ENCODE peak calls at places on chromosomes 11 and 22, in six cellular contexts. T, C, F, V, G and A are unnamed samples.

GRCh38 chr11:10409207-10409661 is 45.8 kb upstream of the AMPD3 start:
- DNase-seq in G (no peak), C (no peak), T (no peak), V (peak; percentile 43), F (no peak), A (no peak)

GRCh38 chr11:46930089-46930488 is 6.5 kb upstream of the CSTPP1 start:
- DNase-seq in T (no peak), F (no peak), V (peak; percentile 91), G (no peak), C (no peak), A (no peak)

GRCh38 chr11:75165721-75166120 is 14.8 kb downstream of the SLCO2B1 start:
- DNase-seq in G (no peak), V (no peak), C (no peak), T (no peak), F (no peak), A (no peak)

GRCh38 chr22:31100762-31101525 is 6.4 kb downstream of the SELENOM start:
- DNase-seq in T (no peak), V (no peak), F (no peak), G (no peak), C (no peak), A (no peak)

GRCh38 chr11:81987829-81988472 is 745.7 kb downstream of the FAM181B start:
- DNase-seq in G (peak; percentile 3), F (no peak), V (no peak), C (no peak), T (no peak), A (no peak)

GRCh38 chr22:44266811-44267760 is 45.7 kb downstream of the SHISAL1 start:
- DNase-seq in T (no peak), G (no peak), C (no peak), V (no peak), F (no peak), A (no peak)

GRCh38 chr11:88555018-88555828 is 217.7 kb upstream of the CTSC start:
- DNase-seq in F (no peak), C (no peak), T (no peak), G (peak; percentile 100), V (peak; percentile 99), A (no peak)

GRCh38 chr11:111829185-111829968 is 42.0 kb downstream of the ALG9 start:
- DNase-seq in G (no peak), C (no peak), F (no peak), T (no peak), V (no peak), A (no peak)

GRCh38 chr11:86167499-86168161 is 76.9 kb upstream of the EED start:
- DNase-seq in T (no peak), V (no peak), G (no peak), C (no peak), F (no peak), A (no peak)

GRCh38 chr22:37739000-37739399 is 42.2 kb downstream of the TRIOBP start:
- DNase-seq in T (no peak), F (no peak), C (no peak), V (no peak), G (no peak), A (no peak)

GRCh38 chr11:44036811-44037657 is 10.7 kb upstream of the ACCSL start:
- DNase-seq in F (peak; percentile 77), G (peak; percentile 69), T (no peak), V (peak; percentile 70), C (peak; percentile 55), A (peak; percentile 92)

GRCh38 chr11:117300773-117301172 is 9.6 kb downstream of the BACE1-AS start:
- DNase-seq in T (no peak), C (no peak), F (no peak), G (no peak), V (no peak), A (no peak)

GRCh38 chr11:8839306-8839956 is 71.6 kb upstream of the AKIP1 start:
- DNase-seq in C (no peak), T (no peak), V (no peak), G (no peak), F (no peak), A (no peak)

GRCh38 chr11:112017538-112017937 is 7.7 kb upstream of the DLAT start:
- DNase-seq in G (no peak), C (no peak), T (no peak), F (no peak), V (no peak), A (no peak)